ENCODE peak calls at places on chromosomes 1 and 21, in six cellular contexts. T, R, Y, N, W and Q are unnamed samples.

GRCh38 chr21:15826908-15827601 is 97.3 kb downstream of the USP25 start:
- DNase-seq in Y (no peak), W (no peak), T (no peak), R (no peak), N (no peak), Q (no peak)

GRCh38 chr1:218846166-218846565 is 327.5 kb upstream of the LYPLAL1 start:
- DNase-seq in R (no peak), Y (no peak), T (no peak), N (no peak), W (no peak), Q (no peak)

GRCh38 chr1:79355073-79355472 is 348.5 kb upstream of the ADGRL4 start:
- DNase-seq in N (no peak), R (no peak), Y (no peak), T (no peak), W (no peak), Q (no peak)

GRCh38 chr1:55694297-55694696 is 479.1 kb upstream of the USP24 start:
- DNase-seq in W (no peak), R (no peak), Y (no peak), N (no peak), T (no peak), Q (no peak)

GRCh38 chr1:204760350-204761134 is 75.0 kb upstream of the LRRN2 start:
- DNase-seq in R (no peak), T (no peak), Y (no peak), W (no peak), N (no peak), Q (no peak)

GRCh38 chr1:172893146-172893841 is 157.4 kb downstream of the TNFSF18 start:
- DNase-seq in N (no peak), R (no peak), W (no peak), T (no peak), Y (no peak), Q (no peak)

GRCh38 chr1:81287681-81288080 is 513.1 kb upstream of the ADGRL2 start:
- DNase-seq in W (no peak), N (no peak), R (no peak), Y (no peak), T (no peak), Q (no peak)

GRCh38 chr1:241934181-241934815 is 23.3 kb upstream of the BECN2 start:
- DNase-seq in R (no peak), T (no peak), Y (peak; percentile 48), W (peak; percentile 57), N (no peak), Q (no peak)

GRCh38 chr1:12677565-12677964 is 33.7 kb downstream of the AADACL4 start:
- DNase-seq in N (no peak), W (no peak), R (no peak), Y (no peak), T (no peak), Q (no peak)

GRCh38 chr1:230753586-230754251 is 6.5 kb downstream of the CAPN9 start:
- DNase-seq in N (no peak), W (peak; percentile 79), T (no peak), Y (peak; percentile 30), R (peak; percentile 41), Q (peak; percentile 39)

GRCh38 chr1:201365251-201365650 is 12.2 kb downstream of the TNNT2 start:
- DNase-seq in R (no peak), W (no peak), N (no peak), Y (no peak), T (no peak), Q (no peak)

GRCh38 chr1:207938016-207938415 is 27.1 kb upstream of the CD34 start:
- DNase-seq in T (no peak), W (no peak), Y (peak; percentile 67), N (no peak), R (no peak), Q (no peak)

GRCh38 chr21:36211660-36212512 is 55.3 kb downstream of the DOP1B start:
- DNase-seq in R (no peak), Y (no peak), W (no peak), N (no peak), T (no peak), Q (no peak)

GRCh38 chr1:183699643-183700160 is 46.6 kb upstream of the APOBEC4 start:
- DNase-seq in R (no peak), N (no peak), W (no peak), T (no peak), Y (peak; percentile 99), Q (no peak)

GRCh38 chr1:153773004-153773921 is 1.9 kb upstream of the SLC27A3 start:
- DNase-seq in T (no peak), Y (no peak), W (no peak), N (no peak), R (no peak), Q (no peak)

GRCh38 chr1:235073968-235074334 is 54.7 kb downstream of the TOMM20 start:
- DNase-seq in N (no peak), W (no peak), T (no peak), R (no peak), Y (no peak), Q (no peak)

GRCh38 chr1:64220241-64220640 is 16.8 kb downstream of the UBE2U start:
- DNase-seq in N (no peak), Y (no peak), T (no peak), R (no peak), W (no peak), Q (no peak)

GRCh38 chr1:61724721-61725694 is at the start of gene TM2D1:
- DNase-seq in N (peak; percentile 68), Y (peak; percentile 82), W (peak; percentile 87), T (peak; percentile 70), R (peak; percentile 95), Q (peak; percentile 71)

GRCh38 chr1:1618396-1619068 is 3.2 kb downstream of the MIB2 start:
- DNase-seq in R (no peak), N (no peak), T (no peak), Y (no peak), W (no peak), Q (no peak)

GRCh38 chr1:225554216-225554812 is 98.6 kb downstream of the ENAH start:
- DNase-seq in W (no peak), N (no peak), R (peak; percentile 33), T (no peak), Y (peak; percentile 12), Q (peak; percentile 4)

GRCh38 chr1:69073176-69073575 is 494.5 kb upstream of the LRRC7 start:
- DNase-seq in T (no peak), Y (no peak), W (no peak), N (no peak), R (no peak), Q (no peak)
- TF ChIP-seq TAF1 in T (no peak), Y (no peak), W (no peak), N (no peak), R (no peak), Q (no peak)

GRCh38 chr1:18901952-18902522 is 318 bp downstream of the ALDH4A1 start:
- DNase-seq in R (peak; percentile 34), T (no peak), Y (no peak), W (no peak), N (no peak), Q (no peak)
- TF ChIP-seq POLR2A in R (no peak), T (no peak), Y (peak; percentile 85), W (peak; percentile 45), N (no peak), Q (no peak)

DNA sequence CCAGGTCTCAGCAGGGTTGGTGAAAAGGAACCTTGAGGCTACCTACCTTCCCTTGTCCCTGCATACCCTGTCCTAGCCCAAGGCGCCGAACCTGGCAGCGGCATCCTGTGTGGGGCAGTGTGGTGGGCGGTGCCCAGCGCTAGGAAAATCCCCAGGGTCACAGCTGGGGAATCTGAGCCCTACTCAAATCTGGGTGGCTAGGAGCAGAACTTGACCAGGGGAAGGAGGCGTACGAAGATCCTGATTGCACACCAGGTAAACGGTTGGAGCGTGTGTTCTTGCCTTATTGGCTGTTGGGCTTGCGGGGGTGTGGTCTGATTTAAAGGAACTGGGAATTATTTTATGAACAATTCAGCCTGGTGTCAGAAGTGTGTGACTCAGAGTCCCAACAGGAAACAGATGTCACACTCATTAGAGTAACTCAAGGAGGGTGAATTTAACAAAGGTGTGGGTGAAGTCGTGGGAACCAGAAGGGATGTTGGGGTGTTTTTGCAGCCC is 118.6 kb downstream of the LRIG2 start:
- DNase-seq in W (no peak), T (no peak), N (peak; percentile 47), R (no peak), Y (no peak), Q (peak; percentile 36)
- TF ChIP-seq POLR2AphosphoS5 in W (no peak), T (no peak), N (no peak), R (no peak), Y (no peak), Q (no peak)

DNA sequence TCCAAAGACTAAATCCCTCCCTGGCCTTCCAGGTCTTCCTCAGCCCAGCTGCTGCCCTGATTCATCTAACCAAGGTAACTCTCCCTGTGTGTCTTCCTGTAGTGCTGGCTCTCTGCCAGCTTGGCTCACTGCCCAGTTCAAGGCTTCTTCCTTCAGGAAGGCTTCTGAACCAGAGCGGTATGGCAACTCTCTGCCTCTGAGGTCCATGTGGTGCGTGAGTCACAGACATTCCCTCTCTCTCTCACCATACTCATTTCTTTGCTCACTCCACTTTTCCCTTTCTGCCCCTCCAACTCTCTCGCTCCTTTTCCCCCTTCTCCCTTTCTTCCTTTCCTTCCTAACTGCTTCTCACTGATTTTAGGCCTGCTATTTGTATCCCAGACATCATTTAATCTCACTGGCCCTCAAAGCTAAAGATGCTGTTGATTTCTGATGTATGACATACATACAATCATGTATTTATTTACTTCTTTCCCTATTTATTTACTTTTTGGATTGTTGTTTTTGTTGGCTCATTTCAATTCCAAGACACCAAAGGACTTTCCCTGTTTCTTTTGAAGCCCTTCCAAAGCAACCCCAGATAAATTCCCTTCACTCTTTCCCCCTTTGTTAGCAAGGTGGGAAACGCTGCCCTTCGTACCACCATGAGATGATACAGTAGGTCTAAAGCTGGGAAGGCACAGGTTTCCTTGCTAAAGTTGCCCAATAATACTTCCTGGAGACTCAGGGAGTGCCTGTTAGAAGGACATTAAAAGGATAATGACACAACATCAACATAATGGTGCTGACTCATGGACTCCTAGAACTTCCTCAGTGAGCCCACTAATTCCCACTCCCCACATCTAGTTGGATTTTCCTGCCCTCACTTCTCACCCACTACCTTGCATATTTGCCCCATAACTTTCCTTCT is 17.8 kb downstream of the CFAP45 start:
- DNase-seq in N (no peak), Y (peak; percentile 32), T (no peak), W (no peak), R (peak; percentile 84), Q (no peak)
- TF ChIP-seq TAF1 in N (no peak), Y (no peak), T (no peak), W (no peak), R (no peak), Q (no peak)